ENCODE peak calls at places on chromosomes 16 and 17, in five cellular contexts. One of them, this sample, is unnamed.

GRCh38 chr17:78239489-78239931 is 8.1 kb downstream of the TMEM235 start:
- DNase-seq in NCI-H510A treated with DMSO at 0.1 percent for 48 hours: no peak
- DNase-seq in ureter: no peak
- DNase-seq in CD8-positive, alpha-beta T cell: no peak
- DNase-seq in left colon: no peak
- DNase-seq in this sample: no peak

GRCh38 chr16:19888834-19889233 is 4.2 kb upstream of the GPRC5B start:
- DNase-seq in NCI-H510A treated with DMSO at 0.1 percent for 48 hours: no peak
- DNase-seq in ureter: no peak
- DNase-seq in CD8-positive, alpha-beta T cell: no peak
- DNase-seq in left colon: no peak
- DNase-seq in this sample: no peak

GRCh38 chr17:80986816-80987480 is 4.7 kb upstream of the CHMP6 start:
- DNase-seq in NCI-H510A treated with DMSO at 0.1 percent for 48 hours: no peak
- DNase-seq in ureter: no peak
- DNase-seq in CD8-positive, alpha-beta T cell: no peak
- DNase-seq in left colon: no peak
- DNase-seq in this sample: no peak

GRCh38 chr16:88328313-88328660 is 54.5 kb upstream of the ZNF469 start:
- DNase-seq in NCI-H510A treated with DMSO at 0.1 percent for 48 hours: no peak
- DNase-seq in ureter: no peak
- DNase-seq in CD8-positive, alpha-beta T cell: no peak
- DNase-seq in left colon: no peak
- DNase-seq in this sample: no peak

GRCh38 chr17:40548982-40549680 is 16.1 kb downstream of the CCR7 start:
- DNase-seq in NCI-H510A treated with DMSO at 0.1 percent for 48 hours: peak
- DNase-seq in ureter: peak
- DNase-seq in CD8-positive, alpha-beta T cell: no peak
- DNase-seq in left colon: no peak
- DNase-seq in this sample: peak

GRCh38 chr16:76932541-76933211 is 258.3 kb upstream of the MON1B start:
- DNase-seq in NCI-H510A treated with DMSO at 0.1 percent for 48 hours: no peak
- DNase-seq in ureter: no peak
- DNase-seq in CD8-positive, alpha-beta T cell: no peak
- DNase-seq in left colon: no peak
- DNase-seq in this sample: no peak

GRCh38 chr17:48611681-48612455 is 1.1 kb upstream of the HOXB7 start:
- DNase-seq in NCI-H510A treated with DMSO at 0.1 percent for 48 hours: peak
- DNase-seq in ureter: no peak
- DNase-seq in CD8-positive, alpha-beta T cell: no peak
- DNase-seq in left colon: no peak
- DNase-seq in this sample: no peak

GRCh38 chr16:89036776-89037175 is 56.9 kb upstream of the ACSF3 start:
- DNase-seq in NCI-H510A treated with DMSO at 0.1 percent for 48 hours: no peak
- DNase-seq in ureter: no peak
- DNase-seq in CD8-positive, alpha-beta T cell: no peak
- DNase-seq in left colon: no peak
- DNase-seq in this sample: no peak

GRCh38 chr17:77085916-77086432 is 54.8 kb upstream of the SEC14L1 start:
- DNase-seq in NCI-H510A treated with DMSO at 0.1 percent for 48 hours: peak
- DNase-seq in ureter: no peak
- DNase-seq in CD8-positive, alpha-beta T cell: no peak
- DNase-seq in left colon: no peak
- DNase-seq in this sample: no peak

GRCh38 chr17:46138470-46138869 is 54.8 kb downstream of the KANSL1 start:
- DNase-seq in NCI-H510A treated with DMSO at 0.1 percent for 48 hours: no peak
- DNase-seq in ureter: no peak
- DNase-seq in CD8-positive, alpha-beta T cell: no peak
- DNase-seq in left colon: no peak
- DNase-seq in this sample: no peak

GRCh38 chr17:6843241-6843890 is 11.8 kb upstream of the TEKT1 start:
- DNase-seq in NCI-H510A treated with DMSO at 0.1 percent for 48 hours: peak
- DNase-seq in ureter: no peak
- DNase-seq in CD8-positive, alpha-beta T cell: no peak
- DNase-seq in left colon: no peak
- DNase-seq in this sample: no peak

GRCh38 chr16:27224271-27224737 is 21.0 kb downstream of the KDM8 start:
- DNase-seq in NCI-H510A treated with DMSO at 0.1 percent for 48 hours: no peak
- DNase-seq in ureter: no peak
- DNase-seq in CD8-positive, alpha-beta T cell: no peak
- DNase-seq in left colon: no peak
- DNase-seq in this sample: no peak

GRCh38 chr16:15601212-15601879 is 41.6 kb downstream of the MARF1 start:
- DNase-seq in NCI-H510A treated with DMSO at 0.1 percent for 48 hours: peak
- DNase-seq in ureter: no peak
- DNase-seq in CD8-positive, alpha-beta T cell: no peak
- DNase-seq in left colon: no peak
- DNase-seq in this sample: no peak

GRCh38 chr16:88473666-88474534 is 20.8 kb downstream of the ZFPM1 start:
- DNase-seq in NCI-H510A treated with DMSO at 0.1 percent for 48 hours: no peak
- DNase-seq in ureter: peak
- DNase-seq in CD8-positive, alpha-beta T cell: no peak
- DNase-seq in left colon: no peak
- DNase-seq in this sample: no peak

GRCh38 chr17:34249497-34249877 is 5.6 kb upstream of the CCL2 start:
- DNase-seq in NCI-H510A treated with DMSO at 0.1 percent for 48 hours: no peak
- DNase-seq in ureter: no peak
- DNase-seq in CD8-positive, alpha-beta T cell: no peak
- DNase-seq in left colon: no peak
- DNase-seq in this sample: no peak

GRCh38 chr17:879546-879945 is 97.4 kb downstream of the MRM3 start:
- DNase-seq in NCI-H510A treated with DMSO at 0.1 percent for 48 hours: no peak
- DNase-seq in ureter: peak
- DNase-seq in CD8-positive, alpha-beta T cell: peak
- DNase-seq in left colon: peak
- DNase-seq in this sample: peak

GRCh38 chr17:4448197-4448980 is 14.6 kb downstream of the SPNS3 start:
- DNase-seq in NCI-H510A treated with DMSO at 0.1 percent for 48 hours: no peak
- DNase-seq in ureter: no peak
- DNase-seq in CD8-positive, alpha-beta T cell: no peak
- DNase-seq in left colon: no peak
- DNase-seq in this sample: no peak

GRCh38 chr16:67528870-67529638 is 425 bp downstream of the RIPOR1 start:
- DNase-seq in NCI-H510A treated with DMSO at 0.1 percent for 48 hours: no peak
- DNase-seq in ureter: no peak
- DNase-seq in CD8-positive, alpha-beta T cell: no peak
- DNase-seq in left colon: no peak
- DNase-seq in this sample: no peak

GRCh38 chr16:3070608-3071111 is 5.2 kb downstream of the IL32 start:
- DNase-seq in NCI-H510A treated with DMSO at 0.1 percent for 48 hours: no peak
- DNase-seq in ureter: no peak
- DNase-seq in CD8-positive, alpha-beta T cell: no peak
- DNase-seq in left colon: no peak
- DNase-seq in this sample: no peak

GRCh38 chr17:76547183-76547641 is 7.4 kb downstream of the PRCD start:
- DNase-seq in NCI-H510A treated with DMSO at 0.1 percent for 48 hours: no peak
- DNase-seq in ureter: no peak
- DNase-seq in CD8-positive, alpha-beta T cell: peak
- DNase-seq in left colon: no peak
- DNase-seq in this sample: peak

GRCh38 chr16:89009343-89010209 is 32.6 kb upstream of the CBFA2T3 start:
- DNase-seq in NCI-H510A treated with DMSO at 0.1 percent for 48 hours: no peak
- DNase-seq in ureter: no peak
- DNase-seq in CD8-positive, alpha-beta T cell: no peak
- DNase-seq in left colon: no peak
- DNase-seq in this sample: no peak

GRCh38 chr16:82329504-82330192 is 159.6 kb upstream of the MPHOSPH6 start:
- DNase-seq in NCI-H510A treated with DMSO at 0.1 percent for 48 hours: peak
- DNase-seq in ureter: no peak
- DNase-seq in CD8-positive, alpha-beta T cell: no peak
- DNase-seq in left colon: no peak
- DNase-seq in this sample: peak

GRCh38 chr17:512926-513325 is 160.3 kb upstream of the RPH3AL start:
- DNase-seq in NCI-H510A treated with DMSO at 0.1 percent for 48 hours: no peak
- DNase-seq in ureter: no peak
- DNase-seq in CD8-positive, alpha-beta T cell: no peak
- DNase-seq in left colon: no peak
- DNase-seq in this sample: no peak

GRCh38 chr16:67305216-67306071 is 21.1 kb downstream of the KCTD19 start:
- DNase-seq in NCI-H510A treated with DMSO at 0.1 percent for 48 hours: no peak
- DNase-seq in ureter: no peak
- DNase-seq in CD8-positive, alpha-beta T cell: no peak
- DNase-seq in left colon: no peak
- DNase-seq in this sample: no peak

GRCh38 chr17:57328109-57328882 is 72.0 kb downstream of the MSI2 start:
- DNase-seq in NCI-H510A treated with DMSO at 0.1 percent for 48 hours: no peak
- DNase-seq in ureter: no peak
- DNase-seq in CD8-positive, alpha-beta T cell: no peak
- DNase-seq in left colon: no peak
- DNase-seq in this sample: no peak

GRCh38 chr16:80824623-80825364 is 20.4 kb upstream of the CDYL2 start:
- DNase-seq in NCI-H510A treated with DMSO at 0.1 percent for 48 hours: peak
- DNase-seq in ureter: no peak
- DNase-seq in CD8-positive, alpha-beta T cell: no peak
- DNase-seq in left colon: no peak
- DNase-seq in this sample: no peak

This sample was measured in lung.